ENCODE peak calls at places on chromosomes 11 and 22, in four cellular contexts. D is HCT116, Q is SK-N-SH, U is spleen. K is an unnamed sample. For H3K4me1, the result is how much of the 10 kb centered on the place peaks cover.

GRCh38 chr11:6538892-6539291 is 41.8 kb downstream of the DNHD1 start:
- DNase-seq in D (no peak), Q (no peak), U (peak), K (no peak)

GRCh38 chr11:130873766-130874165 is 42.5 kb downstream of the SNX19 start:
- DNase-seq in D (no peak), Q (no peak), U (no peak), K (no peak)

GRCh38 chr11:47916361-47916841 is 64.0 kb upstream of the PTPRJ start:
- DNase-seq in D (no peak), Q (peak), U (no peak), K (peak)

GRCh38 chr11:117840881-117841581 is 16.5 kb upstream of the FXYD2 start:
- DNase-seq in D (no peak), Q (no peak), U (no peak), K (peak)

GRCh38 chr11:2096919-2097301 is 42.3 kb downstream of the IGF2 start:
- DNase-seq in D (no peak), Q (no peak), U (peak), K (peak)

GRCh38 chr11:83194284-83195175 is 1.0 kb downstream of the ANKRD42 start:
- DNase-seq in D (no peak), Q (peak), U (peak), K (peak)

GRCh38 chr11:128763224-128763623 is 69.4 kb downstream of the FLI1 start:
- DNase-seq in D (no peak), Q (no peak), U (no peak), K (no peak)

GRCh38 chr11:3669742-3670183 is 1.4 kb downstream of the CHRNA10 start:
- DNase-seq in D (no peak), Q (no peak), U (no peak), K (no peak)

GRCh38 chr22:48758905-48759875 is 1068.5 kb downstream of the BRD1 start:
- DNase-seq in D (no peak), Q (no peak), U (no peak), K (peak)

GRCh38 chr22:43852605-43853327 is 9.5 kb downstream of the SULT4A1 start:
- DNase-seq in D (no peak), Q (no peak), U (peak), K (peak)

DNA sequence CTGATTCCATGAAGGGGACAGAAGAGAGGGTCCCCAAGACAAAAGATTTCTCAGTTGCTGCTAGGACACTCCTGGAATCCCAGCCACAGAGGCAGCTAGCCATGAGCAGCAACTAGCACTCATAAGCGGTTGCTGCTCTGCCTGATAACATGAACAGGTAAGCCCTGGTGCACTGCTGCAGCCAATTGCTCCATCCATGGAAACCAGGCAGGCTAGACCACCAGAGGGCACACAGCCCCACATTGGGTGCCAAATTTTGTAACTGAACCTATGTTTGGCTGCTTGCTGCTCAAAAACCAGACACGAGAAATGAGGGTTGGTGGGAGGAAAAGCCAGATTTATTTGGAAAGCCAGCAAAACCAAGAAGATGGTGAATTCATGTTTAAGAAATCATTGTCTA is 21.9 kb upstream of the QSER1 start:
- DNase-seq in D (no peak), Q (peak), U (no peak), K (no peak)
- H3K4me1 ChIP-seq in D (under half), Q (under half), U (under half), K (under half)

GRCh38 chr11:46378296-46378695 is 3.2 kb upstream of the MDK start:
- DNase-seq in D (no peak), Q (no peak), U (peak), K (no peak)

GRCh38 chr11:46378811-46379482 is 2.5 kb upstream of the MDK start:
- DNase-seq in D (no peak), Q (no peak), U (peak), K (no peak)

GRCh38 chr11:46381836-46382643 is 571 bp downstream of the MDK start:
- DNase-seq in D (no peak), Q (peak), U (peak), K (peak)

GRCh38 chr11:46381046-46381835 is at the start of gene MDK:
- DNase-seq in D (no peak), Q (peak), U (peak), K (peak)

DNA sequence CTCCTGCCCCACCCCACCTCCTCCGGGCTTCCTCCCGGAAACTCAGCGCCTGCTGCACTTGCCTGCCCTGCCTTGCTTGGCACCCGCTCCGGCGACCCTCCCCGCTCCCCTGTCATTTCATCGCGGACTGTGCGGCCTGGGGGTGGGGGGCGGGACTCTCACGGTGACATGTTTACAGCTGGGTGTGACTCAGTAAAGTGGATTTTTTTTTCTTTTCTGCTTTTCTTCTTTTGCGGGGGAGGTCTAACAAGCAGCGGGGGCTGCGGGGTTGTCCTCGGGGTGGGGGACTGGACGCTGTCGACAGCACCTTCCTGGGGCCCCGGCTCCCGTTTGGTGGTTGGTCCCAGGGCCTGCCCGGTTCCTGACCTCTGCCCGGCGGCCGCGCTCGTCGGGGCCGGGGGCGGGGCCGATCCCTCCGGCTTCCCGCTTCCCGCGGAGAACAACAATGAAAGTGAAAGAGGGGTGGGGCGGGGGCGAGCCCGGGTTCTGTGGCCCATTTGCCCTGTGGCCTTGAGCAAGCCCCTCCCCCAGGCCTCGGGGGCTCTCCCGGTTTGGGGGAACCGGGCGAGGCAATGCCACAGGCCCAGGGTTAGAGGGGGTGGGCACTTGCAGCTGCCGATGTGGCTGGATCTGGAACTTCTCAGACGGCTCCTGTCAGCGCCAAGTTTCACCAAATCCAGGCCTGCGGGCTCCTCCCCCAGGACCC is 976 bp upstream of the MDK start:
- DNase-seq in D (no peak), Q (peak), U (peak), K (peak)
- H3K27ac ChIP-seq in D (peak), Q (peak), U (peak), K (peak)

GRCh38 chr11:14262271-14262846 is 96.6 kb downstream of the RRAS2 start:
- DNase-seq in D (no peak), Q (no peak), U (no peak), K (no peak)

GRCh38 chr11:14264966-14265365 is 94.0 kb downstream of the RRAS2 start:
- DNase-seq in D (no peak), Q (no peak), U (no peak), K (no peak)

GRCh38 chr11:14267861-14268635 is 90.9 kb downstream of the RRAS2 start:
- DNase-seq in D (no peak), Q (no peak), U (peak), K (no peak)

GRCh38 chr11:14269956-14270355 is 89.0 kb downstream of the RRAS2 start:
- DNase-seq in D (no peak), Q (no peak), U (no peak), K (no peak)

DNA sequence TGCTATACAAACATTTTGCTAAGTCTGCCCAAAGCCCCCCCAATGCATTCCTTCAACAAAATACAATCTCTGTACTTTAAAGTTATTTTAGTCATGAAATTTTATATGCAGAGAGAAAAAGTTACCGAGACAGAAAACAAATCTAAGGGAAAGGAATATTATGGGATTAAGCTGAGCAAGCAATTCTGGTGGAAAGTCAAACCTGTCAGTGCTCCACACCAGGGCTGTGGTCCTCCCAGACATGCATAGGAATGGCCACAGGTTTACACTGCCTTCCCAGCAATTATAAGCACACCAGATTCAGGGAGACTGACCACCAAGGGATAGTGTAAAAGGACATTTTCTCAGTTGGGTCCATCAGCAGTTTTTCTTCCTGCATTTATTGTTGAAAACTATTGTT is 92.4 kb downstream of the RRAS2 start:
- DNase-seq in D (no peak), Q (no peak), U (no peak), K (no peak)
- TF ChIP-seq POLR2AphosphoS5 in D (no peak), Q (no peak), U (no peak), K (no peak)

GRCh38 chr11:120211522-120212258 is 858 bp downstream of the OAF start:
- DNase-seq in D (no peak), Q (no peak), U (no peak), K (no peak)
- H3K4me1 ChIP-seq in D (half or more), Q (under half), U (under half), K (under half)

GRCh38 chr22:26891431-26891830 is 234.0 kb downstream of the MIAT start:
- DNase-seq in D (no peak), Q (no peak), U (no peak), K (no peak)
- H3K27ac ChIP-seq in D (no peak), Q (no peak), U (no peak), K (no peak)

GRCh38 chr11:19980957-19981669 is 179.2 kb downstream of the DBX1 start:
- DNase-seq in D (no peak), Q (peak), U (no peak), K (no peak)
- TF ChIP-seq POLR2AphosphoS5 in D (no peak), Q (no peak), U (no peak), K (peak)

GRCh38 chr11:66882540-66882939 is 25.7 kb downstream of the LRFN4 start:
- DNase-seq in D (no peak), Q (no peak), U (no peak), K (no peak)
- H3K4me1 ChIP-seq in D (half or more), Q (half or more), U (under half), K (under half)